ENCODE peak calls at places on chromosomes 7 and 10, in six cellular contexts. H is suprapubic skin; L is stimulated activated naive CD8-positive, alpha-beta T cell treated with anti-CD3 and anti-CD28 coated beads, Interleukin-15, amount 100 ng/mL, for 72 hours; M is HEK293T; E is EL; W is CD8-positive, alpha-beta memory T cell. C is an unnamed sample.

GRCh38 chr10:22894714-22895113 is 33.1 kb upstream of the ARMC3 start:
- DNase-seq in H (no peak), E (peak), W (no peak), M (no peak), L (no peak), C (no peak)

GRCh38 chr7:7266257-7266656 is 83.9 kb downstream of the C1GALT1 start:
- DNase-seq in E (no peak), M (no peak), W (no peak), L (no peak), H (no peak), C (no peak)

GRCh38 chr10:7494034-7494433 is 83.2 kb upstream of the SFMBT2 start:
- DNase-seq in E (no peak), M (no peak), L (no peak), W (no peak), H (no peak), C (no peak)

GRCh38 chr7:15821484-15822122 is 135.1 kb upstream of the MEOX2 start:
- DNase-seq in W (no peak), H (no peak), L (no peak), M (no peak), E (peak), C (no peak)

GRCh38 chr7:107592361-107593024 is 12.4 kb downstream of the BCAP29 start:
- DNase-seq in H (no peak), W (no peak), L (no peak), M (no peak), E (peak), C (no peak)

GRCh38 chr10:80277016-80277415 is 12.4 kb downstream of the MAT1A start:
- DNase-seq in L (no peak), H (no peak), W (no peak), M (no peak), E (no peak), C (no peak)

GRCh38 chr7:101410743-101411476 is 48.2 kb downstream of the COL26A1 start:
- DNase-seq in L (peak), W (peak), E (peak), H (no peak), M (peak), C (no peak)

GRCh38 chr7:102426268-102427031 is 6.9 kb upstream of the ORAI2 start:
- DNase-seq in H (no peak), L (peak), W (peak), M (no peak), E (no peak), C (no peak)

GRCh38 chr10:77160679-77161078 is 476.9 kb downstream of the KCNMA1 start:
- DNase-seq in W (no peak), E (peak), M (no peak), H (no peak), L (no peak), C (no peak)

GRCh38 chr7:149569726-149570422 is 72.3 kb upstream of the ZNF746 start:
- DNase-seq in W (no peak), M (no peak), H (no peak), L (no peak), E (no peak), C (no peak)

GRCh38 chr7:22240904-22241571 is 115.9 kb downstream of the RAPGEF5 start:
- DNase-seq in L (no peak), M (no peak), W (no peak), E (no peak), H (no peak), C (no peak)

GRCh38 chr10:127990846-127991542 is 84.1 kb downstream of the PTPRE start:
- DNase-seq in W (no peak), E (peak), L (peak), M (no peak), H (no peak), C (no peak)

GRCh38 chr7:73704640-73705550 is 14.6 kb downstream of the STX1A start:
- DNase-seq in E (no peak), W (no peak), M (no peak), H (no peak), L (no peak), C (no peak)

GRCh38 chr7:140418653-140419052 is 14.8 kb downstream of the RAB19 start:
- DNase-seq in H (no peak), E (no peak), L (no peak), W (no peak), M (no peak), C (no peak)

GRCh38 chr7:155789001-155789725 is 23.1 kb downstream of the SHH start:
- DNase-seq in W (no peak), E (no peak), M (no peak), L (no peak), H (no peak), C (no peak)

GRCh38 chr10:102371295-102371694 is 24.2 kb upstream of the NFKB2 start:
- DNase-seq in M (no peak), L (no peak), E (no peak), W (no peak), H (no peak), C (no peak)

GRCh38 chr7:90111-91063 is 102.0 kb upstream of the FAM20C start:
- DNase-seq in H (no peak), M (no peak), E (peak), W (no peak), L (no peak), C (no peak)

GRCh38 chr7:100516135-100516812 is 22.7 kb upstream of the AGFG2 start:
- DNase-seq in M (no peak), W (peak), H (peak), E (peak), L (peak), C (peak)

C was measured in smooth muscle cell of the brain vasculature.